ENCODE peak calls at places on chromosomes 6 and 20, in four cellular contexts. Z is GM12891, E is GM12878, C is HepG2. W is an unnamed sample.

GRCh38 chr20:25487306-25487705 is 79.8 kb downstream of the GINS1 start:
- DNase-seq in Z (no peak), E (no peak), C (no peak), W (no peak)

GRCh38 chr6:4347877-4348276 is 212.5 kb upstream of the ECI2 start:
- DNase-seq in Z (no peak), E (no peak), C (no peak), W (no peak)

GRCh38 chr20:36742558-36742957 is 3.3 kb downstream of the NDRG3 start:
- DNase-seq in Z (no peak), E (no peak), C (no peak), W (no peak)

GRCh38 chr20:58763076-58763475 is 70.5 kb downstream of the NPEPL1 start:
- DNase-seq in Z (no peak), E (no peak), C (no peak), W (no peak)

GRCh38 chr6:84197708-84198107 is 29.7 kb downstream of the CEP162 start:
- DNase-seq in Z (no peak), E (no peak), C (no peak), W (no peak)

GRCh38 chr6:79984261-79984660 is 20.2 kb upstream of the TTK start:
- DNase-seq in Z (no peak), E (no peak), C (peak), W (no peak)

GRCh38 chr6:18055714-18056382 is 66.6 kb downstream of the NHLRC1 start:
- DNase-seq in Z (no peak), E (no peak), C (no peak), W (no peak)

GRCh38 chr6:29528300-29528931 is 31.1 kb downstream of the UBD start:
- DNase-seq in Z (no peak), E (no peak), C (no peak), W (no peak)

GRCh38 chr6:140441256-140441655 is 1066.8 kb upstream of the CITED2 start:
- DNase-seq in Z (no peak), E (no peak), C (peak), W (no peak)

GRCh38 chr20:62309947-62310756 is 7.4 kb downstream of the ADRM1 start:
- DNase-seq in Z (no peak), E (no peak), C (no peak), W (no peak)

GRCh38 chr6:35919085-35919826 is 1.6 kb downstream of the SRPK1 start:
- DNase-seq in Z (no peak), E (no peak), C (peak), W (no peak)

GRCh38 chr6:145138469-145139185 is 596.7 kb downstream of the EPM2A start:
- DNase-seq in Z (no peak), E (no peak), C (no peak), W (no peak)

DNA sequence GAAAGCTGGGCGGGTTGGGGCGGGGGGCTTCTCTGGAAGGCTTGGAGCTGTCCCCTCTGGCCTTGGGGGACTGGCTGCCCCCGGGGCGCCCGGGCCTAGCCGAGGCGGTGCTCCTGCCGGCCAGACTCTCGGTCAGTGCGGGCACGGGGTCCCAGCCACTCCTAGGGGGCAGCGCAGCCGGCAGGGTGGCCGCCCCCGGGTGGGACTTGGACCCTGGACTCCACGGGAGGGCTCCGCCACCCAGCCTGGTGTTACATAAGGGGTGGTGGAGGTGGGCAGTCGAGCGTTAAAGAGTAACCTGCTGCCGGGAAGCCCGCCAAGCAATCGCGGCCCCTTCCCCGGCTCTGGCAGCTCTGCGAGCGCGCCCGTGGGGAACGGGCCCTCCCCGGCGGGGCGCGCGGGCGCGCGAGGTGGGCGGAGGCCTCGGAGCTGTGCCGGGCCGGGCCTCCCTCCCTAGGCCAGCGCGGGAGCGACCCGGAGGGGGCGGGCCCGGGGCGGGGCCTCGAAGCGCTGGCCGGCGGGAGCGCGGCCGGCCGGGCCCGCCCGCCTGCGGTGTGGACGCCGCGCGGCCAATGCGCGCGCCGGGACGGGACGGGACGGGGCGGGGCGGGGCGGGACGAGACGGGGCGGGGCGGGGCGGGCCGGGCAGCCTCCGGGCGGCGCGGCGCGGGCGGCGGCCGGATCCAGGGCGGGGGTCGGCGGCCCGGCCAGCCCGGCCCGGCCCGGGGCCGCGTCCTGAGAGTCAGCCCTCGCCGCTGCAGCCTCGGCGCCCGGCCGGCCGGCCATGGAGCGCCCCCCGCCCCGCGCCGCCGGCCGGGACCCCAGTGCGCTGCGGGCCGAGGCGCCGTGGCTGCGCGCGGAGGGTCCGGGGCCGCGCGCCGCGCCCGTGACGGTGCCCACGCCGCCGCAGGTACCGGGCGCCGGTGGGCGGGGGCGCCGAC is at the start of gene SLC2A4RG:
- DNase-seq in Z (peak), E (no peak), C (peak), W (peak)
- TF ChIP-seq POLR2AphosphoS5 in Z (no peak), E (no peak), C (peak), W (no peak)

DNA sequence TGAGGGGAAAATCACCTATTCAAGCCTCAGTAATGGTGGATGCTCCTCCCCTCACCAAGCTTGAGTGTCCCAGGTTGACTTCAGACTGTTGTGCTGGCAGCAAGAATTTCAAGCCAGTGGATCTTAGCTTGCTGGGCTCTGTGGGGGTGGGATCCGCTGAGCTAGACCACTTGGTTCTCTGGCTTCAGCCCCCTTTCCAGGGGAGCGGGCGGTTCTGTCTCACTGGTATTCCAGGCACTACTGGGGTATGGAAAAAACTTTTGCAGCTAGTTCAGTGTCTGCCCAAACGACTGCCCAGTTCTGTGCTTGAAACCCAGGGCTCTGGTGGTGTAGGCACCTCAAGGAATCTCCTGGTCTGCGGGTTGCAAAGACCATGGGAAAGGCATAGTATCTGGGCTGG is 42.9 kb upstream of the UFL1 start:
- DNase-seq in Z (no peak), E (no peak), C (no peak), W (no peak)
- TF ChIP-seq TAF1 in Z (no peak), E (no peak), C (no peak), W (no peak)

GRCh38 chr6:151240861-151241642 is 1.3 kb downstream of the AKAP12 start:
- DNase-seq in Z (no peak), E (no peak), C (no peak), W (peak)
- TF ChIP-seq POLR2A in Z (no peak), E (no peak), C (no peak), W (no peak)

DNA sequence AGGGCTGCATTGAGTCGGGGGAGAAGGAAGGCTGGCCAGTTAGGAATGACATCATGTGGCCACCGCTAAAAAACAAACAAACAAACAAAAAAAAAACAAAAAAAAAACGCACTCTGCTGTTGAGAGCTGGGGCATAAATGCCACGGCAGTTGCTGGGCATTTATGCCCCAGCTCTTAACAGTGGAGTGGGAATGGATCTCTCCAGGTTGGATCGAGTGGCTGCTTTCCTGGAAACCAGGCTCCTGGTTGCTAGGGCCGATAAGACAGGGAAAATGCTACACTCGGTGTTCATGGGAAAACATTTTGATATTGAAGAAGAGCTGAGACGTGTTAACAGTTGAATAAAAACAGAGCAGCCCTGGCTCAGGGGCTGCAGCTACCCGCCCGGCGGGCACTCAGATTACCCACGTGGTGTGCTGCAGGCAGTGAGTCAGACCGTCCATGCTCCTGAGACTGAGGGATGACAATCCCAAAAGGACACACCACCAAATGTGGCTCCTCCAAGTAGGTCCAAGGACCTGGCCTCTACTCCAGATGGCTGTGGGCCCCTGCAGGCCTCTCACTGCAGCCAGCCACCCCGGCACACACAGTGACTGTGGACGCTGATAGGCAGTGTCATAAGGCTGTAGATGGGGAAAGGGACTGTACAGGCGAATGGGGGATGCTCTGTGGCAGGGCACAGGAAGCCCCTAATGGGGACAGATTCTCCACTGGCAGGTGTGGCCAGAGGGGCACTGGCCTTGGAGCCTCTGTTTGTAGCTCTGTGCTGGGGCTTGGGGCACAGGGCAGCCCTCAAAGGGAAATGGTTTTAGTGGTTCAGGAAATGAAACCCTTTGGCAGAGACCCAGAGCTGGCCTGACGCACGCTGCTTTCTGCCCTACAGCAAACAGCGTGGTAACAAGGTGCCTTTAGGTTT is 237.7 kb downstream of the LY86 start:
- DNase-seq in Z (peak), E (peak), C (no peak), W (peak)
- TF ChIP-seq POLR2AphosphoS5 in Z (no peak), E (no peak), C (no peak), W (no peak)

GRCh38 chr20:24235224-24235735 is 234.1 kb upstream of the SYNDIG1 start:
- DNase-seq in Z (no peak), E (no peak), C (no peak), W (no peak)

GRCh38 chr20:24235740-24236139 is 233.7 kb upstream of the SYNDIG1 start:
- DNase-seq in Z (no peak), E (no peak), C (no peak), W (no peak)

GRCh38 chr20:24236963-24237362 is 232.5 kb upstream of the SYNDIG1 start:
- DNase-seq in Z (no peak), E (no peak), C (no peak), W (no peak)

GRCh38 chr20:24241466-24241865 is 228.0 kb upstream of the SYNDIG1 start:
- DNase-seq in Z (no peak), E (no peak), C (no peak), W (no peak)

DNA sequence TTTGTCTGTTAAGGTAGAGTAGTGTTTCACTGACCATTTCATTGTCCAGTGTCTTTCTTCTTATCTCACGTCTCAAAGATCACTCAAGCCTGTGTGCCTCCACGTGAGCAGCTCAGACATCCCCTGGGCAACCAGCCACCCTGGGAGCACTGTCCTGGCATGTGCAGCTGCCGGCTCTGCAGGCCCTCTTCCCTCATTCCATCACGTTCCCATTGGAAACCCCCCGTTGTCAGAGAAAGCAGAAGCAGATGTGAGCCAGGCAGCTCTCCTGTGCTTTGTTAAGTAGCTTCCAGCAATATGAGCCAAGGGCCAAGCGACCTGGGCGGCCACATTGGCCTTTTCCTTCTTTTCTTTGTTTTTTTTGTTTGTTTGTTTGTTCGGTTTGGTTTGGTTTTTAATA is 233.2 kb upstream of the SYNDIG1 start:
- DNase-seq in Z (no peak), E (no peak), C (no peak), W (no peak)
- TF ChIP-seq TAF1 in Z (no peak), E (no peak), C (no peak), W (no peak)

GRCh38 chr20:38221041-38221589 is 39.4 kb downstream of the KIAA1755 start:
- DNase-seq in Z (peak), E (no peak), C (peak), W (peak)
- TF ChIP-seq POLR2A in Z (no peak), E (no peak), C (no peak), W (no peak)

DNA sequence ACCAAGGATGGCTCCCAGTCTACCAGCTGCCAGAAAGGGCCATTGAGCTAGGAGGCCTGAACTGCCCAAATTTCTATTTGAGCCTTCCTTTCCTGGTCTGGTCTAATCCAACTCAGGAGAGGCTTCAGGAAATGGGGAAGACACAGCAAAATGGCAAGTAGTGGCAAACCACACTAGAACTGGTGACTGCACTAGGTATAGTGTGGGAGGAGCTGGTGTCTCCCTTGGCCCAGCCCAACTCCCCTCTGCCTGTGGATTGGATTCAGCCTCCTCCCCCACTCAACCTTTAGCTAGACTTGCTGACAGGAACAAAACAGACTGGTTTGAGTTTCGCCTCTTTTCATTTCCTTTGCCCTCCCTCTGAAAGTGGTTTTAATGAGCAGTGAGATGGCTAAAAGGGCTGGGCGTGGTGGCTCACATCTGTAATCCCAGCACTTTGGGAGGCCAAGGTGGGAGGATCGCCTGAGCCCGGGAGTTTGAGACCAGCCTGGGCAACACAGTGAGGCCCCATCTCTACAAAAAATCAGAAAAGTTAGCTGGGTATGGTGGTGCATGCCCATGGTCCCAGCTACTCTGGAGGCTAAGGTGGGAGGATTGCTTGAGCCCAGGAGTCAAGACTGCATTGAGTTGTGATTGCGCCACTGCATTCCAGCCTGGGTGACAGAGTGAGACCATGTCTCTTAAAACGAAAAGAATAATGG is 17.5 kb downstream of the MRPS18A start:
- DNase-seq in Z (no peak), E (no peak), C (no peak), W (no peak)
- TF ChIP-seq POLR2AphosphoS5 in Z (no peak), E (peak), C (peak), W (no peak)

W was measured in GM12892.